ENCODE peak calls at places on chromosomes 11 and 22, in nine cellular contexts. One of them, this sample, is unnamed.

GRCh38 chr11:12157241-12157661 is 46.9 kb downstream of the MICAL2 start:
- DNase-seq in Peyer's patch: no peak
- DNase-seq in BE2C: no peak
- DNase-seq in cardiac muscle cell: no peak
- DNase-seq in AG09309: peak
- DNase-seq in mucosa of descending colon: no peak
- DNase-seq in fibroblast of lung: peak
- DNase-seq in breast epithelium: no peak
- DNase-seq in sigmoid colon: no peak
- DNase-seq in this sample: peak

GRCh38 chr22:41197046-41197807 is 7.9 kb upstream of the L3MBTL2 start:
- DNase-seq in sigmoid colon: peak
- DNase-seq in Peyer's patch: peak
- DNase-seq in BE2C: peak
- DNase-seq in mucosa of descending colon: peak
- DNase-seq in fibroblast of lung: peak
- DNase-seq in breast epithelium: peak
- DNase-seq in cardiac muscle cell: peak
- DNase-seq in AG09309: no peak
- DNase-seq in this sample: peak

GRCh38 chr11:3824714-3825472 is 15.9 kb downstream of the RHOG start:
- DNase-seq in Peyer's patch: peak
- DNase-seq in AG09309: no peak
- DNase-seq in sigmoid colon: peak
- DNase-seq in breast epithelium: no peak
- DNase-seq in cardiac muscle cell: peak
- DNase-seq in BE2C: peak
- DNase-seq in fibroblast of lung: peak
- DNase-seq in mucosa of descending colon: peak
- DNase-seq in this sample: peak

GRCh38 chr22:50326225-50326958 is 420 bp downstream of the DENND6B start:
- DNase-seq in BE2C: no peak
- DNase-seq in breast epithelium: no peak
- DNase-seq in cardiac muscle cell: no peak
- DNase-seq in mucosa of descending colon: peak
- DNase-seq in Peyer's patch: no peak
- DNase-seq in fibroblast of lung: no peak
- DNase-seq in sigmoid colon: no peak
- DNase-seq in AG09309: no peak
- DNase-seq in this sample: no peak

GRCh38 chr11:65026810-65027209 is 429 bp upstream of the SNX15 start:
- DNase-seq in AG09309: no peak
- DNase-seq in Peyer's patch: no peak
- DNase-seq in fibroblast of lung: no peak
- DNase-seq in BE2C: no peak
- DNase-seq in mucosa of descending colon: no peak
- DNase-seq in sigmoid colon: no peak
- DNase-seq in cardiac muscle cell: no peak
- DNase-seq in breast epithelium: no peak
- DNase-seq in this sample: no peak

GRCh38 chr22:30863161-30863833 is 105.3 kb downstream of the MORC2 start:
- DNase-seq in cardiac muscle cell: peak
- DNase-seq in mucosa of descending colon: peak
- DNase-seq in breast epithelium: peak
- DNase-seq in Peyer's patch: peak
- DNase-seq in BE2C: no peak
- DNase-seq in AG09309: no peak
- DNase-seq in fibroblast of lung: peak
- DNase-seq in sigmoid colon: peak
- DNase-seq in this sample: no peak

GRCh38 chr11:23112987-23113886 is 253.0 kb upstream of the CCDC179 start:
- DNase-seq in Peyer's patch: peak
- DNase-seq in BE2C: peak
- DNase-seq in AG09309: no peak
- DNase-seq in sigmoid colon: no peak
- DNase-seq in mucosa of descending colon: peak
- DNase-seq in cardiac muscle cell: peak
- DNase-seq in breast epithelium: no peak
- DNase-seq in fibroblast of lung: peak
- DNase-seq in this sample: peak

GRCh38 chr22:45916515-45916914 is 60.4 kb downstream of the WNT7B start:
- DNase-seq in cardiac muscle cell: no peak
- DNase-seq in Peyer's patch: no peak
- DNase-seq in sigmoid colon: no peak
- DNase-seq in AG09309: no peak
- DNase-seq in BE2C: no peak
- DNase-seq in breast epithelium: no peak
- DNase-seq in fibroblast of lung: no peak
- DNase-seq in mucosa of descending colon: no peak
- DNase-seq in this sample: no peak

GRCh38 chr11:29343465-29344333 is 673.1 kb downstream of the KCNA4 start:
- DNase-seq in cardiac muscle cell: peak
- DNase-seq in Peyer's patch: peak
- DNase-seq in breast epithelium: peak
- DNase-seq in BE2C: peak
- DNase-seq in sigmoid colon: no peak
- DNase-seq in mucosa of descending colon: no peak
- DNase-seq in AG09309: no peak
- DNase-seq in fibroblast of lung: peak
- DNase-seq in this sample: peak

GRCh38 chr11:64219354-64219684 is 6.7 kb downstream of the TRPT1 start:
- DNase-seq in breast epithelium: no peak
- DNase-seq in Peyer's patch: no peak
- DNase-seq in BE2C: no peak
- DNase-seq in fibroblast of lung: no peak
- DNase-seq in mucosa of descending colon: no peak
- DNase-seq in AG09309: no peak
- DNase-seq in cardiac muscle cell: no peak
- DNase-seq in sigmoid colon: no peak
- DNase-seq in this sample: no peak

GRCh38 chr11:130161441-130161840 is 1.9 kb downstream of the ST14 start:
- DNase-seq in sigmoid colon: no peak
- DNase-seq in BE2C: no peak
- DNase-seq in mucosa of descending colon: no peak
- DNase-seq in AG09309: no peak
- DNase-seq in cardiac muscle cell: no peak
- DNase-seq in breast epithelium: no peak
- DNase-seq in Peyer's patch: no peak
- DNase-seq in fibroblast of lung: no peak
- DNase-seq in this sample: no peak

GRCh38 chr11:130159139-130159538 is 443 bp upstream of the ST14 start:
- DNase-seq in AG09309: no peak
- DNase-seq in fibroblast of lung: no peak
- DNase-seq in BE2C: no peak
- DNase-seq in sigmoid colon: no peak
- DNase-seq in mucosa of descending colon: no peak
- DNase-seq in breast epithelium: no peak
- DNase-seq in cardiac muscle cell: no peak
- DNase-seq in Peyer's patch: no peak
- DNase-seq in this sample: no peak

GRCh38 chr11:130160460-130161090 is 993 bp downstream of the ST14 start:
- DNase-seq in Peyer's patch: no peak
- DNase-seq in breast epithelium: no peak
- DNase-seq in mucosa of descending colon: no peak
- DNase-seq in cardiac muscle cell: no peak
- DNase-seq in BE2C: no peak
- DNase-seq in AG09309: no peak
- DNase-seq in fibroblast of lung: no peak
- DNase-seq in sigmoid colon: no peak
- DNase-seq in this sample: no peak

GRCh38 chr11:130157840-130158239 is 1.7 kb upstream of the ST14 start:
- DNase-seq in AG09309: no peak
- DNase-seq in cardiac muscle cell: no peak
- DNase-seq in BE2C: no peak
- DNase-seq in breast epithelium: no peak
- DNase-seq in fibroblast of lung: no peak
- DNase-seq in mucosa of descending colon: no peak
- DNase-seq in sigmoid colon: no peak
- DNase-seq in Peyer's patch: no peak
- DNase-seq in this sample: no peak

GRCh38 chr11:130159657-130160459 is at the start of gene ST14:
- DNase-seq in AG09309: no peak
- DNase-seq in Peyer's patch: peak
- DNase-seq in mucosa of descending colon: peak
- DNase-seq in breast epithelium: peak
- DNase-seq in cardiac muscle cell: peak
- DNase-seq in BE2C: no peak
- DNase-seq in sigmoid colon: no peak
- DNase-seq in fibroblast of lung: no peak
- DNase-seq in this sample: no peak
- H3K4me3 ChIP-seq in AG09309: no peak
- H3K4me3 ChIP-seq in Peyer's patch: peak
- H3K4me3 ChIP-seq in mucosa of descending colon: peak
- H3K4me3 ChIP-seq in breast epithelium: peak
- H3K4me3 ChIP-seq in cardiac muscle cell: peak
- H3K4me3 ChIP-seq in BE2C: no peak
- H3K4me3 ChIP-seq in sigmoid colon: no peak
- H3K4me3 ChIP-seq in fibroblast of lung: no peak
- H3K4me3 ChIP-seq in this sample: no peak

GRCh38 chr11:47111318-47111804 is 65.3 kb downstream of the ARFGAP2 start:
- DNase-seq in sigmoid colon: no peak
- DNase-seq in Peyer's patch: no peak
- DNase-seq in BE2C: no peak
- DNase-seq in cardiac muscle cell: no peak
- DNase-seq in breast epithelium: no peak
- DNase-seq in mucosa of descending colon: no peak
- DNase-seq in fibroblast of lung: no peak
- DNase-seq in AG09309: no peak
- DNase-seq in this sample: no peak
- TF ChIP-seq CTCF in sigmoid colon: no peak
- TF ChIP-seq CTCF in Peyer's patch: no peak
- TF ChIP-seq CTCF in BE2C: no peak
- TF ChIP-seq CTCF in cardiac muscle cell: no peak
- TF ChIP-seq CTCF in breast epithelium: no peak
- TF ChIP-seq CTCF in mucosa of descending colon: no peak
- TF ChIP-seq CTCF in fibroblast of lung: no peak
- TF ChIP-seq CTCF in AG09309: no peak
- TF ChIP-seq CTCF in this sample: no peak

DNA sequence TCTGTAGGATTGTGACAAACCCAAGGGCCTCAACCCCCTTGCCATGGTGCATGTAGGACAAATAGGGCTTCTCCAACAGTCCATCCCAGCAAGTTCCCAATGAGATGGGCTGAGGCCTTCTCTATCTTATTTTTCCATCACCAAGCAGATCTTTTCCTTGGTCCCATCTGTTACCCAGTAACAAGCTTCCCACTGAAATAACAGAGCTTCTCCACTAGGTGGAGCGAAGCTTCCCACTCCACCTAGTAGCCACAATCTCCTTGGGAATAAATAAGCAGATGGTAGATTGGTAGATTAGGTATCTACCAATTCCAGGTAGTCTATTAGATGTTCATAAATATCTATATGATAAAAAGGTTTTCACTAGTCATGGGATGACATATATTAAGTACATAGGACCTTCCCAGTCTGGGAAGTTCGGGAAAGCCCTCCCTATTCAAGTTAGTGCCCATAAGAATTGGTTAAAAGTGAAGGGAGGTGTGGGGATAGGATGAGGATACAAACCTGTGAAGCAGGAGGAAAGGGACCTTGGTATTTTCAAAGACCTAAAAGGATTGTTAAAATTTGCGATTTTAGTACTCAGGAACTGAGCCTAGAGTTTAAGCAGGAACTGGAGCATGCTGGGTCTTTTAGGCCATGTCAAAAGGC is 5.9 kb upstream of the OR52L1 start:
- DNase-seq in fibroblast of lung: peak
- DNase-seq in Peyer's patch: no peak
- DNase-seq in AG09309: peak
- DNase-seq in BE2C: no peak
- DNase-seq in mucosa of descending colon: no peak
- DNase-seq in cardiac muscle cell: peak
- DNase-seq in sigmoid colon: no peak
- DNase-seq in breast epithelium: no peak
- DNase-seq in this sample: peak
- H3K4me3 ChIP-seq in fibroblast of lung: no peak
- H3K4me3 ChIP-seq in Peyer's patch: no peak
- H3K4me3 ChIP-seq in AG09309: no peak
- H3K4me3 ChIP-seq in BE2C: no peak
- H3K4me3 ChIP-seq in mucosa of descending colon: no peak
- H3K4me3 ChIP-seq in cardiac muscle cell: no peak
- H3K4me3 ChIP-seq in sigmoid colon: no peak
- H3K4me3 ChIP-seq in breast epithelium: no peak
- H3K4me3 ChIP-seq in this sample: no peak

DNA sequence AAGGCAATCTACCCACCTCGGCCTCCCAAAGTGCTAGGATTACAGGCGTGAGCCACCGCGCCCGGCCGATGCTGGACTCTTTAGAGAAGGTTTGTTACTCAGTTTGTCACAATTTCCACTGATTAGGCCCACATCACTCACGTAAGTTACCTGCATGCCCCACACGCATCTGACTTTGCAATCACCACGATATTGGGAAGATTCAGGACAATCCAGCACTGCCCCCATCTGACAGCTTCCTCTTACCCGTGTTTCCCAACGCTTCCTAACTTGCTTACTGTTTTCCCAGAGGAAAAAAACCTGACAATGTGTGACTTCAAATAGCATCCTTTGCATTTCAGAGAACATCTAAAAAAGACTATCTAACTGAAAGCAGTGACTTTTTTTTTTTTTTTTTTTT is 21.8 kb upstream of the EIF3M start:
- DNase-seq in mucosa of descending colon: no peak
- DNase-seq in cardiac muscle cell: no peak
- DNase-seq in breast epithelium: no peak
- DNase-seq in Peyer's patch: no peak
- DNase-seq in AG09309: no peak
- DNase-seq in BE2C: no peak
- DNase-seq in sigmoid colon: no peak
- DNase-seq in fibroblast of lung: no peak
- DNase-seq in this sample: no peak
- TF ChIP-seq CTCF in mucosa of descending colon: no peak
- TF ChIP-seq CTCF in cardiac muscle cell: no peak
- TF ChIP-seq CTCF in breast epithelium: no peak
- TF ChIP-seq CTCF in Peyer's patch: no peak
- TF ChIP-seq CTCF in AG09309: no peak
- TF ChIP-seq CTCF in BE2C: peak
- TF ChIP-seq CTCF in sigmoid colon: no peak
- TF ChIP-seq CTCF in fibroblast of lung: no peak
- TF ChIP-seq CTCF in this sample: no peak

GRCh38 chr11:131966667-131967066 is 596.3 kb downstream of the NTM start:
- DNase-seq in AG09309: no peak
- DNase-seq in Peyer's patch: no peak
- DNase-seq in BE2C: no peak
- DNase-seq in cardiac muscle cell: no peak
- DNase-seq in sigmoid colon: no peak
- DNase-seq in fibroblast of lung: no peak
- DNase-seq in breast epithelium: no peak
- DNase-seq in mucosa of descending colon: no peak
- DNase-seq in this sample: no peak
- H3K4me3 ChIP-seq in AG09309: no peak
- H3K4me3 ChIP-seq in Peyer's patch: no peak
- H3K4me3 ChIP-seq in BE2C: no peak
- H3K4me3 ChIP-seq in cardiac muscle cell: no peak
- H3K4me3 ChIP-seq in sigmoid colon: no peak
- H3K4me3 ChIP-seq in fibroblast of lung: no peak
- H3K4me3 ChIP-seq in breast epithelium: no peak
- H3K4me3 ChIP-seq in mucosa of descending colon: no peak
- H3K4me3 ChIP-seq in this sample: no peak

DNA sequence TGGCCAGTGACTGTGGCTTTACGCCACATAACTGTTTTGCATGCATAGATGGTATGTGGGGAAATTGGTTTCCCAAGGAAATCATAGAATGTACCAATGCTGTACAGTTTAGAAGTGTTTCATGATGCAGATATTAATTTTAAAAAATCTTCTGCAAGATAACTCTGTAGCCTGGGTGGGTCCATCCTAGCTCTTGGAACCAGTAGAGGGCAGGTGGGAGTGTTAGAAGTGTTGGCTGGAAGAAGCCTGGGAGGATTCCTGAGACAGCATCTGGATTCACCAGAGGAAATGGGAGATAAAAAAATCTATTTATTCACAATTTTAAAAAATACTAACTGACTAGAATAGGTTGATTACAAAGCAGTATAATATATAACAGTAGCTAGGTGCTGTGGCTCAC is 139.9 kb upstream of the GRIA4 start:
- DNase-seq in AG09309: no peak
- DNase-seq in mucosa of descending colon: no peak
- DNase-seq in fibroblast of lung: no peak
- DNase-seq in Peyer's patch: no peak
- DNase-seq in BE2C: no peak
- DNase-seq in sigmoid colon: no peak
- DNase-seq in cardiac muscle cell: no peak
- DNase-seq in breast epithelium: no peak
- DNase-seq in this sample: no peak
- TF ChIP-seq CTCF in AG09309: no peak
- TF ChIP-seq CTCF in mucosa of descending colon: no peak
- TF ChIP-seq CTCF in fibroblast of lung: no peak
- TF ChIP-seq CTCF in Peyer's patch: no peak
- TF ChIP-seq CTCF in BE2C: peak
- TF ChIP-seq CTCF in sigmoid colon: no peak
- TF ChIP-seq CTCF in cardiac muscle cell: no peak
- TF ChIP-seq CTCF in breast epithelium: no peak
- TF ChIP-seq CTCF in this sample: no peak

This sample was measured in fibroblast of the aortic adventitia.